ENCODE peak calls at places on chromosomes 11 and 22, in nine cellular contexts. B is EL; A is neural progenitor cell; E is stimulated activated CD4-positive, alpha-beta T cell treated with anti-CD3 and anti-CD28 coated beads, Interleukin-12 subunit alpha, Interleukin-12 subunit beta, amount 100 ng/mL, for 48 hours; J is CD4-positive, alpha-beta memory T cell; O is effector memory CD4-positive, alpha-beta T cell; V is left ventricle myocardium inferior; N is stimulated activated CD8-positive, alpha-beta memory T cell treated with anti-CD3 and anti-CD28 coated beads, Interleukin-2, amount 100 ng/mL, for 48 hours; Z is activated T-cell treated with anti-CD3 and anti-CD28 coated beads, Interleukin-2, amount 50 U/mL, for 48 hours. Q is an unnamed sample.

GRCh38 chr11:36684840-36685800 is 87.1 kb upstream of the RAG2 start:
- DNase-seq in B (no peak), A (no peak), E (no peak), J (peak), O (no peak), V (no peak), N (peak), Z (peak), Q (no peak)

GRCh38 chr11:45651156-45651555 is 14.3 kb downstream of the CHST1 start:
- DNase-seq in B (no peak), A (peak), E (no peak), J (no peak), O (no peak), V (no peak), N (no peak), Z (no peak), Q (no peak)

GRCh38 chr22:29861672-29862297 is 21.2 kb upstream of the MTMR3 start:
- DNase-seq in B (no peak), A (no peak), E (no peak), J (no peak), O (no peak), V (no peak), N (no peak), Z (no peak), Q (no peak)

GRCh38 chr11:124481365-124482323 is 36.1 kb upstream of the OR8B8 start:
- DNase-seq in B (peak), A (peak), E (no peak), J (no peak), O (no peak), V (no peak), N (no peak), Z (peak), Q (no peak)

GRCh38 chr11:97022942-97023341 is 633.1 kb downstream of the JRKL start:
- DNase-seq in B (no peak), A (no peak), E (no peak), J (no peak), O (no peak), V (no peak), N (no peak), Z (no peak), Q (no peak)

GRCh38 chr11:99645934-99646333 is 625.2 kb downstream of the CNTN5 start:
- DNase-seq in B (no peak), A (no peak), E (no peak), J (no peak), O (no peak), V (no peak), N (no peak), Z (no peak), Q (no peak)

GRCh38 chr11:68976563-68976962 is 4.2 kb downstream of the MRGPRD start:
- DNase-seq in B (no peak), A (no peak), E (no peak), J (no peak), O (no peak), V (no peak), N (no peak), Z (no peak), Q (no peak)

GRCh38 chr11:17012179-17012578 is 2.0 kb downstream of the PLEKHA7 start:
- DNase-seq in B (no peak), A (no peak), E (no peak), J (no peak), O (no peak), V (no peak), N (no peak), Z (no peak), Q (no peak)

GRCh38 chr22:22460635-22461034 is 47.9 kb downstream of the ZNF280B start:
- DNase-seq in B (no peak), A (peak), E (no peak), J (no peak), O (no peak), V (no peak), N (no peak), Z (no peak), Q (no peak)

GRCh38 chr11:69300124-69301032 is 6.4 kb downstream of the MYEOV start:
- DNase-seq in B (peak), A (no peak), E (no peak), J (no peak), O (no peak), V (no peak), N (no peak), Z (no peak), Q (no peak)